ENCODE peak calls at places on chromosomes 3 and 15, in eight cellular contexts. U is foreskin fibroblast, X is GM10248, Q is GM12878, H is HFF-Myc, Z is Peyer's patch, P is uterus, W is heart left ventricle. B is an unnamed sample.

GRCh38 chr3:131795382-131796085 is 239.3 kb downstream of the CPNE4 start:
- DNase-seq in U (no peak), X (no peak), Q (no peak), H (no peak), Z (no peak), P (no peak), W (no peak), B (no peak)

GRCh38 chr3:102348904-102349303 is 85.9 kb upstream of the ZPLD1 start:
- DNase-seq in U (no peak), X (no peak), Q (no peak), H (no peak), Z (no peak), P (no peak), W (no peak), B (no peak)

GRCh38 chr3:160771811-160772459 is 15.9 kb downstream of the PPM1L start:
- DNase-seq in U (no peak), X (no peak), Q (no peak), H (no peak), Z (no peak), P (no peak), W (no peak), B (no peak)

GRCh38 chr3:51975857-51976549 is 1.1 kb downstream of the ABHD14A start:
- DNase-seq in U (peak), X (no peak), Q (no peak), H (no peak), Z (peak), P (peak), W (peak), B (no peak)

GRCh38 chr15:44580105-44580504 is 43.2 kb downstream of the EIF3J start:
- DNase-seq in U (no peak), X (no peak), Q (no peak), H (no peak), Z (no peak), P (no peak), W (no peak), B (no peak)

GRCh38 chr3:66552846-66553245 is 52.0 kb upstream of the LRIG1 start:
- DNase-seq in U (no peak), X (no peak), Q (no peak), H (no peak), Z (no peak), P (no peak), W (no peak), B (no peak)

GRCh38 chr15:59701880-59702279 is 12.8 kb upstream of the BNIP2 start:
- DNase-seq in U (no peak), X (no peak), Q (no peak), H (no peak), Z (no peak), P (no peak), W (no peak), B (no peak)

GRCh38 chr3:3665546-3665945 is 133.7 kb upstream of the LRRN1 start:
- DNase-seq in U (no peak), X (no peak), Q (no peak), H (no peak), Z (no peak), P (no peak), W (no peak), B (no peak)

GRCh38 chr3:65538101-65538500 is 500.6 kb downstream of the MAGI1 start:
- DNase-seq in U (no peak), X (no peak), Q (no peak), H (no peak), Z (no peak), P (no peak), W (no peak), B (no peak)
- TF ChIP-seq CTCF in U (no peak), X (no peak), Q (no peak), H (no peak), Z (no peak), P (no peak), W (no peak), B (no peak)

GRCh38 chr3:49659756-49660155 is 14.4 kb upstream of the APEH start:
- DNase-seq in U (no peak), X (no peak), Q (no peak), H (no peak), Z (no peak), P (no peak), W (no peak), B (no peak)

GRCh38 chr3:49662720-49663413 is 11.3 kb upstream of the APEH start:
- DNase-seq in U (no peak), X (no peak), Q (no peak), H (no peak), Z (no peak), P (no peak), W (no peak), B (no peak)

GRCh38 chr3:49663831-49664230 is 10.3 kb upstream of the APEH start:
- DNase-seq in U (no peak), X (no peak), Q (no peak), H (no peak), Z (no peak), P (no peak), W (no peak), B (no peak)

GRCh38 chr3:49662021-49662420 is 12.1 kb upstream of the APEH start:
- DNase-seq in U (no peak), X (no peak), Q (no peak), H (no peak), Z (no peak), P (no peak), W (no peak), B (no peak)

GRCh38 chr3:49661281-49661680 is 12.9 kb upstream of the APEH start:
- DNase-seq in U (no peak), X (no peak), Q (no peak), H (no peak), Z (no peak), P (no peak), W (no peak), B (no peak)
- TF ChIP-seq CTCF in U (no peak), X (no peak), Q (no peak), H (no peak), Z (no peak), P (no peak), W (no peak), B (no peak)

GRCh38 chr3:183163563-183163962 is 1.0 kb upstream of the LAMP3 start:
- DNase-seq in U (no peak), X (no peak), Q (no peak), H (no peak), Z (no peak), P (no peak), W (no peak), B (no peak)

GRCh38 chr3:183159319-183159718 is 3.2 kb downstream of the LAMP3 start:
- DNase-seq in U (no peak), X (no peak), Q (no peak), H (no peak), Z (no peak), P (no peak), W (no peak), B (no peak)

GRCh38 chr3:183158552-183159006 is 4.0 kb downstream of the LAMP3 start:
- DNase-seq in U (no peak), X (peak), Q (peak), H (no peak), Z (no peak), P (no peak), W (no peak), B (no peak)

GRCh38 chr3:183160616-183161015 is 1.9 kb downstream of the LAMP3 start:
- DNase-seq in U (no peak), X (no peak), Q (no peak), H (no peak), Z (no peak), P (no peak), W (no peak), B (no peak)

DNA sequence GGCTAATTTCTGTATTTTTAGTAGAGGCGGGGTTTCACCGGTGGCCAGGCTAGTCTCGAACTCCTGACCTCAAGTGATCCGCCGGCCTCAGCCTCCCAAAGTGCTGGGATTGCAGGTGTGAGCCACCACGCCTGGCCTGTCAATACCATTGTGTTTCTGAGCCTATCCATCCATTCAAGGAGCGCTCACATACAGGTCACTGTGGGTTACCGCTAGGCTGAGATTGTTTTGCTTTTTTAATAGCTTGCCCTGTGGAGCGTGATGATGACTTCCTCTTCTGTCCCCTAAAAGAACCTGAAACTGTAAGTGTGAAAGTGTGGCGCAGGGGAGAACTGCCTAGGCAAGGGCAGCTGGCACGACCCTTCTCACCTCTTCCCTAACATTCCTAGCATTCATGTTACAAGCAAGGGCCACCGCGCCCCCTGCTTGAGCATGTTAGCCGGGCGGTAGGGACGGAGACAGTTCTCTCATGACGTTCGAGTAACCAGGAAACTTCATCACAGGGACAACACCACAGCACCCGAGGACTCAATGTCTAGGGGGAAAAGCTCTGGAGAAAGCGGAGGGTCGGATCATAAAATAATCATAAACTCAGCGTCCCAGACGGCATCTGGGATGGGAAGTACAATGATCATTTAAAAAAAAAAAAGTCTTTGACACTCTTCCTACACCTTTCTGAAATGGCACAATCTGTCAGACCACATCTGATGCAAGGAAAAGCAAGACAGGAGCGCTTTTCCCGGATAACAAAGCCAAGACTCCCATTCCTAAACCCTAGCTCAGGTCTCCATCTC is 785 bp downstream of the LAMP3 start:
- DNase-seq in U (no peak), X (peak), Q (peak), H (no peak), Z (peak), P (no peak), W (no peak), B (no peak)
- TF ChIP-seq CTCF in U (no peak), X (peak), Q (no peak), H (no peak), Z (no peak), P (no peak), W (no peak), B (no peak)

DNA sequence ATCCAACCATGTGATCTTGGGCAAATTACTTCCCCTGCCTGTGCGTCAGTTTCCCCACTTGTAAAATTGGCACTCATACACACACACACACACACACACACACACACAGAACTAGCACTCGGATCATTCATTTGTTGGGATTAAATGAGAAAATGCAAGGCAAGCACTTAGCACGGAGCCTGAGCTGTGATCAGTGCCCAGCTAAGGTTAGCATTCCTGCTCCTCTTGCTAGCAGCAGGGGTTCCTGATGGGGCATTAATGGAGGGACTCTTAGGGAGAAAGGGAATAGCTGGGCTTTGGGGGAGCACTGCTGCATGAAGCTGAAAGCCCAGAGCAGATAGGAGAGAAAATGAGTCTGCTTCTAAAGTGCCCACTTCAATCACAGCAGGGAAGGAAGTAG is 187.7 kb upstream of the C2CD4B start:
- DNase-seq in U (no peak), X (no peak), Q (no peak), H (no peak), Z (no peak), P (no peak), W (no peak), B (no peak)
- TF ChIP-seq CTCF in U (no peak), X (no peak), Q (no peak), H (no peak), Z (no peak), P (no peak), W (no peak), B (no peak)

GRCh38 chr3:134148534-134148933 is 102.1 kb downstream of the RYK start:
- DNase-seq in U (no peak), X (no peak), Q (no peak), H (no peak), Z (no peak), P (no peak), W (no peak), B (no peak)

GRCh38 chr3:134147411-134147810 is 103.2 kb downstream of the RYK start:
- DNase-seq in U (no peak), X (no peak), Q (no peak), H (no peak), Z (no peak), P (no peak), W (no peak), B (no peak)

GRCh38 chr3:134143828-134144390 is 106.8 kb downstream of the RYK start:
- DNase-seq in U (no peak), X (no peak), Q (no peak), H (no peak), Z (no peak), P (no peak), W (no peak), B (no peak)

GRCh38 chr3:134144694-134145093 is 106.0 kb downstream of the RYK start:
- DNase-seq in U (no peak), X (no peak), Q (no peak), H (no peak), Z (no peak), P (no peak), W (no peak), B (no peak)

DNA sequence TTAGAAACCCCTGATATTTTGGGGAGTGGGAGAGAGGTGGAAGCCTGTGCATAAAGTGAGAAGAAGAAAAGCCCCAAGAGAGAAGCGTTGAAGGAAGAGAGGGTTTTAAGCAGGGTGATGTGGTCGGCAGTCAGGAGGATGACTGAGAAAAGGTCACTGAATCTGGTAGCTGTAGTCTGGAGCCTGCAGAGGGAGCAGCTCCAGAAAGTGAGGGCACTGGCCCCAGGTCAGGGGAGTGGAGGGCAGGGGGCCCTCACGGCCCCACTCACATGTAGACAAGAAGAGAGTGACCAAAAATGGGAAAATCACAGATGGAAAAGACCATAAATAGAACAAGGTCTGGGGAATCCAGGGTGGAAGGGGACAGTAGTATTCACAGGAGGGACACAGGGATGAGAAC is 105.5 kb downstream of the RYK start:
- DNase-seq in U (no peak), X (no peak), Q (no peak), H (no peak), Z (no peak), P (no peak), W (no peak), B (no peak)
- TF ChIP-seq CTCF in U (no peak), X (no peak), Q (no peak), H (peak), Z (no peak), P (no peak), W (no peak), B (no peak)

B was measured in RWPE2.